ENCODE peak calls at places on chromosomes 5 and 9, in six cellular contexts. One of them, this sample, is unnamed.

GRCh38 chr5:50580506-50580905 is 85.9 kb upstream of the PARP8 start:
- DNase-seq in DMS153: no peak
- DNase-seq in HFFc6: no peak
- DNase-seq in activated T-cell treated with anti-CD3 and anti-CD28 coated beads, Interleukin-2, amount 50 U/mL, for 4 hours: no peak
- DNase-seq in AG04450: no peak
- DNase-seq in DND-41: no peak
- DNase-seq in this sample: no peak

GRCh38 chr5:12566441-12566840 is 662.2 kb upstream of the CTNND2 start:
- DNase-seq in AG04450: no peak
- DNase-seq in DND-41: no peak
- DNase-seq in HFFc6: no peak
- DNase-seq in DMS153: no peak
- DNase-seq in activated T-cell treated with anti-CD3 and anti-CD28 coated beads, Interleukin-2, amount 50 U/mL, for 4 hours: no peak
- DNase-seq in this sample: no peak

GRCh38 chr9:33468215-33468730 is 5.5 kb downstream of the NOL6 start:
- DNase-seq in AG04450: no peak
- DNase-seq in HFFc6: no peak
- DNase-seq in DMS153: no peak
- DNase-seq in DND-41: no peak
- DNase-seq in activated T-cell treated with anti-CD3 and anti-CD28 coated beads, Interleukin-2, amount 50 U/mL, for 4 hours: no peak
- DNase-seq in this sample: no peak

GRCh38 chr9:131854334-131854733 is 114.5 kb upstream of the RAPGEF1 start:
- DNase-seq in DMS153: no peak
- DNase-seq in HFFc6: no peak
- DNase-seq in DND-41: no peak
- DNase-seq in activated T-cell treated with anti-CD3 and anti-CD28 coated beads, Interleukin-2, amount 50 U/mL, for 4 hours: no peak
- DNase-seq in AG04450: no peak
- DNase-seq in this sample: no peak

GRCh38 chr9:126829035-126829434 is 24.2 kb downstream of the ZBTB43 start:
- DNase-seq in activated T-cell treated with anti-CD3 and anti-CD28 coated beads, Interleukin-2, amount 50 U/mL, for 4 hours: no peak
- DNase-seq in AG04450: no peak
- DNase-seq in DND-41: no peak
- DNase-seq in DMS153: no peak
- DNase-seq in HFFc6: no peak
- DNase-seq in this sample: no peak

GRCh38 chr5:147485046-147485445 is 24.8 kb downstream of the DPYSL3 start:
- DNase-seq in HFFc6: peak; percentile 54
- DNase-seq in DND-41: no peak
- DNase-seq in DMS153: no peak
- DNase-seq in AG04450: no peak
- DNase-seq in activated T-cell treated with anti-CD3 and anti-CD28 coated beads, Interleukin-2, amount 50 U/mL, for 4 hours: no peak
- DNase-seq in this sample: no peak

GRCh38 chr5:79070002-79070567 is 518 bp downstream of the BHMT2 start:
- DNase-seq in HFFc6: no peak
- DNase-seq in activated T-cell treated with anti-CD3 and anti-CD28 coated beads, Interleukin-2, amount 50 U/mL, for 4 hours: no peak
- DNase-seq in DND-41: no peak
- DNase-seq in DMS153: no peak
- DNase-seq in AG04450: no peak
- DNase-seq in this sample: no peak

GRCh38 chr5:179679014-179679674 is 1.7 kb downstream of the CBY3 start:
- DNase-seq in activated T-cell treated with anti-CD3 and anti-CD28 coated beads, Interleukin-2, amount 50 U/mL, for 4 hours: peak; percentile 59
- DNase-seq in HFFc6: no peak
- DNase-seq in DMS153: peak; percentile 80
- DNase-seq in DND-41: peak; percentile 40
- DNase-seq in AG04450: no peak
- DNase-seq in this sample: no peak

GRCh38 chr9:129644902-129645301 is 3.0 kb upstream of the ASB6 start:
- DNase-seq in AG04450: no peak
- DNase-seq in DND-41: no peak
- DNase-seq in DMS153: no peak
- DNase-seq in activated T-cell treated with anti-CD3 and anti-CD28 coated beads, Interleukin-2, amount 50 U/mL, for 4 hours: no peak
- DNase-seq in HFFc6: no peak
- DNase-seq in this sample: no peak

GRCh38 chr9:105879181-105879580 is 184.8 kb downstream of the TMEM38B start:
- DNase-seq in HFFc6: no peak
- DNase-seq in DMS153: no peak
- DNase-seq in AG04450: no peak
- DNase-seq in DND-41: no peak
- DNase-seq in activated T-cell treated with anti-CD3 and anti-CD28 coated beads, Interleukin-2, amount 50 U/mL, for 4 hours: no peak
- DNase-seq in this sample: no peak

GRCh38 chr9:14661421-14662059 is 31.7 kb downstream of the ZDHHC21 start:
- DNase-seq in AG04450: peak; percentile 4
- DNase-seq in HFFc6: no peak
- DNase-seq in DMS153: no peak
- DNase-seq in activated T-cell treated with anti-CD3 and anti-CD28 coated beads, Interleukin-2, amount 50 U/mL, for 4 hours: no peak
- DNase-seq in DND-41: no peak
- DNase-seq in this sample: no peak

GRCh38 chr5:122493091-122493775 is 181.2 kb downstream of the SNCAIP start:
- DNase-seq in DMS153: no peak
- DNase-seq in HFFc6: no peak
- DNase-seq in activated T-cell treated with anti-CD3 and anti-CD28 coated beads, Interleukin-2, amount 50 U/mL, for 4 hours: no peak
- DNase-seq in DND-41: no peak
- DNase-seq in AG04450: no peak
- DNase-seq in this sample: no peak

GRCh38 chr9:91736898-91737601 is 213.0 kb downstream of the ROR2 start:
- DNase-seq in DMS153: no peak
- DNase-seq in DND-41: no peak
- DNase-seq in HFFc6: no peak
- DNase-seq in activated T-cell treated with anti-CD3 and anti-CD28 coated beads, Interleukin-2, amount 50 U/mL, for 4 hours: no peak
- DNase-seq in AG04450: no peak
- DNase-seq in this sample: no peak

GRCh38 chr9:121863931-121864330 is 212.5 kb downstream of the DAB2IP start:
- DNase-seq in activated T-cell treated with anti-CD3 and anti-CD28 coated beads, Interleukin-2, amount 50 U/mL, for 4 hours: no peak
- DNase-seq in DND-41: no peak
- DNase-seq in HFFc6: peak; percentile 42
- DNase-seq in AG04450: no peak
- DNase-seq in DMS153: no peak
- DNase-seq in this sample: peak; percentile 19

GRCh38 chr9:137828527-137829259 is 48.9 kb upstream of the CACNA1B start:
- DNase-seq in AG04450: no peak
- DNase-seq in DMS153: no peak
- DNase-seq in activated T-cell treated with anti-CD3 and anti-CD28 coated beads, Interleukin-2, amount 50 U/mL, for 4 hours: no peak
- DNase-seq in HFFc6: no peak
- DNase-seq in DND-41: peak; percentile 65
- DNase-seq in this sample: no peak

GRCh38 chr5:69528015-69528414 is 32.0 kb upstream of the GTF2H2C start:
- DNase-seq in DND-41: no peak
- DNase-seq in HFFc6: no peak
- DNase-seq in DMS153: no peak
- DNase-seq in AG04450: no peak
- DNase-seq in activated T-cell treated with anti-CD3 and anti-CD28 coated beads, Interleukin-2, amount 50 U/mL, for 4 hours: no peak
- DNase-seq in this sample: no peak

GRCh38 chr9:81390802-81391456 is 298.4 kb downstream of the TLE1 start:
- DNase-seq in AG04450: no peak
- DNase-seq in HFFc6: no peak
- DNase-seq in DND-41: no peak
- DNase-seq in DMS153: peak; percentile 23
- DNase-seq in activated T-cell treated with anti-CD3 and anti-CD28 coated beads, Interleukin-2, amount 50 U/mL, for 4 hours: no peak
- DNase-seq in this sample: no peak

GRCh38 chr5:33588654-33589372 is 148.0 kb downstream of the TARS1 start:
- DNase-seq in HFFc6: no peak
- DNase-seq in AG04450: no peak
- DNase-seq in DND-41: peak; percentile 15
- DNase-seq in activated T-cell treated with anti-CD3 and anti-CD28 coated beads, Interleukin-2, amount 50 U/mL, for 4 hours: peak; percentile 7
- DNase-seq in DMS153: no peak
- DNase-seq in this sample: no peak